ENCODE peak calls at places on chromosomes 2 and 18, in five cellular contexts. One of them, this sample, is unnamed.

GRCh38 chr18:13103366-13103765 is 112.2 kb downstream of the CEP192 start:
- DNase-seq in esophagus squamous epithelium: no peak
- DNase-seq in upper lobe of left lung: no peak
- DNase-seq in K562: no peak
- DNase-seq in spleen: no peak
- DNase-seq in this sample: no peak

GRCh38 chr2:201699384-201699783 is 940 bp upstream of the MPP4 start:
- DNase-seq in spleen: no peak
- DNase-seq in upper lobe of left lung: no peak
- DNase-seq in K562: no peak
- DNase-seq in esophagus squamous epithelium: no peak
- DNase-seq in this sample: no peak

GRCh38 chr2:47310801-47311560 is 92.0 kb upstream of the MSH2 start:
- DNase-seq in upper lobe of left lung: peak
- DNase-seq in K562: no peak
- DNase-seq in spleen: peak
- DNase-seq in esophagus squamous epithelium: no peak
- DNase-seq in this sample: no peak

GRCh38 chr18:25830787-25831186 is 259.6 kb downstream of the SS18 start:
- DNase-seq in K562: no peak
- DNase-seq in esophagus squamous epithelium: no peak
- DNase-seq in spleen: no peak
- DNase-seq in upper lobe of left lung: no peak
- DNase-seq in this sample: no peak

GRCh38 chr2:11963966-11964365 is 217.5 kb downstream of the LPIN1 start:
- DNase-seq in upper lobe of left lung: no peak
- DNase-seq in spleen: no peak
- DNase-seq in esophagus squamous epithelium: no peak
- DNase-seq in K562: no peak
- DNase-seq in this sample: no peak

GRCh38 chr2:223084873-223085272 is 32.9 kb downstream of the KCNE4 start:
- DNase-seq in spleen: no peak
- DNase-seq in K562: no peak
- DNase-seq in upper lobe of left lung: no peak
- DNase-seq in esophagus squamous epithelium: no peak
- DNase-seq in this sample: no peak

GRCh38 chr2:236941106-236941505 is 144.6 kb upstream of the COPS8 start:
- DNase-seq in K562: no peak
- DNase-seq in esophagus squamous epithelium: no peak
- DNase-seq in spleen: no peak
- DNase-seq in upper lobe of left lung: no peak
- DNase-seq in this sample: no peak

GRCh38 chr2:68195096-68195495 is 37.4 kb downstream of the PNO1 start:
- DNase-seq in spleen: no peak
- DNase-seq in esophagus squamous epithelium: no peak
- DNase-seq in upper lobe of left lung: no peak
- DNase-seq in K562: no peak
- DNase-seq in this sample: no peak

GRCh38 chr18:23503967-23504352 is 649 bp downstream of the RMC1 start:
- DNase-seq in spleen: no peak
- DNase-seq in K562: no peak
- DNase-seq in upper lobe of left lung: no peak
- DNase-seq in esophagus squamous epithelium: no peak
- DNase-seq in this sample: no peak

GRCh38 chr2:119544075-119545031 is at the start of gene CFAP221:
- DNase-seq in spleen: peak
- DNase-seq in K562: peak
- DNase-seq in esophagus squamous epithelium: no peak
- DNase-seq in upper lobe of left lung: peak
- DNase-seq in this sample: peak

GRCh38 chr2:143730155-143730949 is 601.1 kb downstream of the ARHGAP15 start:
- DNase-seq in spleen: no peak
- DNase-seq in upper lobe of left lung: no peak
- DNase-seq in K562: no peak
- DNase-seq in esophagus squamous epithelium: no peak
- DNase-seq in this sample: peak

GRCh38 chr2:60707750-60708371 is 48.2 kb upstream of the PAPOLG start:
- DNase-seq in K562: peak
- DNase-seq in upper lobe of left lung: peak
- DNase-seq in esophagus squamous epithelium: no peak
- DNase-seq in spleen: no peak
- DNase-seq in this sample: peak

GRCh38 chr2:172412996-172413492 is 14.3 kb upstream of the ITGA6 start:
- DNase-seq in upper lobe of left lung: no peak
- DNase-seq in K562: no peak
- DNase-seq in spleen: no peak
- DNase-seq in esophagus squamous epithelium: no peak
- DNase-seq in this sample: no peak

GRCh38 chr18:154151-154550 is 4.2 kb upstream of the USP14 start:
- DNase-seq in K562: no peak
- DNase-seq in upper lobe of left lung: no peak
- DNase-seq in spleen: no peak
- DNase-seq in esophagus squamous epithelium: no peak
- DNase-seq in this sample: no peak

GRCh38 chr18:3248670-3249359 is 1.2 kb downstream of the MYL12A start:
- DNase-seq in upper lobe of left lung: no peak
- DNase-seq in esophagus squamous epithelium: no peak
- DNase-seq in K562: no peak
- DNase-seq in spleen: no peak
- DNase-seq in this sample: no peak

GRCh38 chr2:222057249-222058073 is 241.3 kb downstream of the PAX3 start:
- DNase-seq in spleen: no peak
- DNase-seq in K562: peak
- DNase-seq in esophagus squamous epithelium: no peak
- DNase-seq in upper lobe of left lung: no peak
- DNase-seq in this sample: peak

GRCh38 chr18:2444201-2444875 is 127.0 kb downstream of the METTL4 start:
- DNase-seq in K562: no peak
- DNase-seq in esophagus squamous epithelium: no peak
- DNase-seq in spleen: no peak
- DNase-seq in upper lobe of left lung: no peak
- DNase-seq in this sample: no peak

GRCh38 chr2:241218131-241219029 is 29.9 kb downstream of the ANO7 start:
- DNase-seq in spleen: peak
- DNase-seq in esophagus squamous epithelium: no peak
- DNase-seq in K562: peak
- DNase-seq in upper lobe of left lung: peak
- DNase-seq in this sample: peak

GRCh38 chr2:201807452-201807980 is 1.2 kb downstream of the CDK15 start:
- DNase-seq in spleen: no peak
- DNase-seq in esophagus squamous epithelium: no peak
- DNase-seq in K562: no peak
- DNase-seq in upper lobe of left lung: no peak
- DNase-seq in this sample: no peak

GRCh38 chr18:31454066-31454708 is 6.6 kb downstream of the DSG3 start:
- DNase-seq in K562: no peak
- DNase-seq in esophagus squamous epithelium: no peak
- DNase-seq in spleen: no peak
- DNase-seq in upper lobe of left lung: no peak
- DNase-seq in this sample: no peak

DNA sequence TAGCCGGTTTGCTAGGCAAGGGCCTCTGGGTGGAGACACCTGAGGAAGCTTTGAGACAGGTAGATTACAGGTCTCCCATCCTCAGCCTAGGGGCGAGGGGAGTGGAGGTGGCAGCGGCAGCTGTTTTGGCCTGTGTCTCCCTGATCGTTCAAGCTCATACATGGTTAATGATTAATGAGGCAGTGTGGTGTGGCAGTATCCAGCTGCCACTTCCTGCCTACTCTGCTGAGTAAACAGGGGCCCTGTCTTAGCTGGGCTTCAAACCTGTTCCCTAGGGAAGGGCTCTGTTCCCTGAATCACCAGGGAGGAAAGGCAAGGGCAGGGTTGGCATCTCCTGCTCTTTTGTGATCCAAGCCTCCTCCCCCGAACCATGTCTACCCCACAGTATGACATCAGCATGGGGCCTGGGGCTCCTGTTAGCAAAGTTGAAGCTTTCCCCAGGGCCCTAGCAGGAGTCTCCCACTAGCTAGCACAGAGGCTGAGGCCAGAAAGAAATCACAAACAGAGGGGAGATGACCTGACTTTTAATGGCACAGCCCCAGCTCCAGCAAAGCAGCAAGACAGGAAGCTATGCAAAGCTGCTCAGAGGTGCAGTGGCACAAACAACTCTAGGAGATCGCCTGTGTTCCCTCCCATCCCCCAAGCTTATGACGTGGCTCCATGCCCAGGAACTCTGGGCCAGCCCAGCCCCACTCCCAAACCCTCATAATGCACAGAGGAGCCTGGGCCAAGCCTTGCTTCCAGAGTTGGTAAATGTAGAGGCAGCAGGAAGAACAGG is 3.7 kb upstream of the TUBA4B start:
- DNase-seq in spleen: peak
- DNase-seq in upper lobe of left lung: no peak
- DNase-seq in K562: no peak
- DNase-seq in esophagus squamous epithelium: no peak
- DNase-seq in this sample: no peak
- TF ChIP-seq POLR2A in spleen: peak
- TF ChIP-seq POLR2A in upper lobe of left lung: peak
- TF ChIP-seq POLR2A in K562: no peak
- TF ChIP-seq POLR2A in esophagus squamous epithelium: no peak
- TF ChIP-seq POLR2A in this sample: no peak

DNA sequence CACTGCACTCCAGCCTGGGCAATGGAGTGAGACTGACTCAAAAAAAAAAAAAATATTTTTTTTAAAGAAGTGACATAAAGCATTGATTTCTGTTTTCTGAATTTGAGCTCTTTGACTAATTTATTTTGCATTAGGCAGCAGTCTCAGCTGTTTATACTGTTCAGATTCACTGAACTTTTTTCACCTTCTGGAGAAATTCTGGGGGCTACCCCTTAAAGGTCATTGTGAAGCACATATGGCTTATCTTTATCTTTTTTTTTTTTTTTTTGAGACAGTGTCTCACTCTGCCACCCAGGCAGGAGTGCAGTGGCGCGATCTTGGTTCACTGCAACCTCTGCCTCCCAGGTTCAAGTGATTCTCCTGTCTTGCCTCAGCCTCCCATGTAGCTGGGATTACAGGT is 12.9 kb downstream of the PHLPP1 start:
- DNase-seq in K562: no peak
- DNase-seq in esophagus squamous epithelium: no peak
- DNase-seq in upper lobe of left lung: no peak
- DNase-seq in spleen: no peak
- DNase-seq in this sample: no peak
- TF ChIP-seq POLR2A in K562: no peak
- TF ChIP-seq POLR2A in esophagus squamous epithelium: no peak
- TF ChIP-seq POLR2A in upper lobe of left lung: no peak
- TF ChIP-seq POLR2A in spleen: no peak
- TF ChIP-seq POLR2A in this sample: no peak

GRCh38 chr2:230987137-230988020 is 8.5 kb upstream of the SPATA3 start:
- DNase-seq in spleen: peak
- DNase-seq in upper lobe of left lung: peak
- DNase-seq in K562: peak
- DNase-seq in esophagus squamous epithelium: peak
- DNase-seq in this sample: peak

GRCh38 chr2:230983566-230983965 is 12.4 kb upstream of the SPATA3 start:
- DNase-seq in K562: no peak
- DNase-seq in spleen: no peak
- DNase-seq in esophagus squamous epithelium: no peak
- DNase-seq in upper lobe of left lung: no peak
- DNase-seq in this sample: no peak

GRCh38 chr2:230982528-230982927 is 13.4 kb upstream of the SPATA3 start:
- DNase-seq in spleen: no peak
- DNase-seq in K562: no peak
- DNase-seq in esophagus squamous epithelium: no peak
- DNase-seq in upper lobe of left lung: no peak
- DNase-seq in this sample: no peak

GRCh38 chr2:230986520-230987136 is 9.3 kb upstream of the SPATA3 start:
- DNase-seq in esophagus squamous epithelium: no peak
- DNase-seq in K562: no peak
- DNase-seq in upper lobe of left lung: no peak
- DNase-seq in spleen: no peak
- DNase-seq in this sample: no peak

GRCh38 chr2:230985519-230986231 is 10.2 kb upstream of the SPATA3 start:
- DNase-seq in esophagus squamous epithelium: no peak
- DNase-seq in spleen: no peak
- DNase-seq in K562: no peak
- DNase-seq in upper lobe of left lung: peak
- DNase-seq in this sample: no peak
- TF ChIP-seq POLR2A in esophagus squamous epithelium: no peak
- TF ChIP-seq POLR2A in spleen: no peak
- TF ChIP-seq POLR2A in K562: no peak
- TF ChIP-seq POLR2A in upper lobe of left lung: no peak
- TF ChIP-seq POLR2A in this sample: peak

GRCh38 chr18:35983818-35984217 is 11.3 kb downstream of the RMP24 start:
- DNase-seq in spleen: no peak
- DNase-seq in K562: no peak
- DNase-seq in esophagus squamous epithelium: no peak
- DNase-seq in upper lobe of left lung: no peak
- DNase-seq in this sample: no peak
- TF ChIP-seq POLR2A in spleen: no peak
- TF ChIP-seq POLR2A in K562: no peak
- TF ChIP-seq POLR2A in esophagus squamous epithelium: no peak
- TF ChIP-seq POLR2A in upper lobe of left lung: no peak
- TF ChIP-seq POLR2A in this sample: no peak

GRCh38 chr18:80033181-80034067 is 810 bp upstream of the RBFA start:
- DNase-seq in K562: no peak
- DNase-seq in spleen: no peak
- DNase-seq in upper lobe of left lung: no peak
- DNase-seq in esophagus squamous epithelium: peak
- DNase-seq in this sample: no peak
- TF ChIP-seq POLR2A in K562: peak
- TF ChIP-seq POLR2A in spleen: no peak
- TF ChIP-seq POLR2A in upper lobe of left lung: no peak
- TF ChIP-seq POLR2A in esophagus squamous epithelium: peak
- TF ChIP-seq POLR2A in this sample: no peak

DNA sequence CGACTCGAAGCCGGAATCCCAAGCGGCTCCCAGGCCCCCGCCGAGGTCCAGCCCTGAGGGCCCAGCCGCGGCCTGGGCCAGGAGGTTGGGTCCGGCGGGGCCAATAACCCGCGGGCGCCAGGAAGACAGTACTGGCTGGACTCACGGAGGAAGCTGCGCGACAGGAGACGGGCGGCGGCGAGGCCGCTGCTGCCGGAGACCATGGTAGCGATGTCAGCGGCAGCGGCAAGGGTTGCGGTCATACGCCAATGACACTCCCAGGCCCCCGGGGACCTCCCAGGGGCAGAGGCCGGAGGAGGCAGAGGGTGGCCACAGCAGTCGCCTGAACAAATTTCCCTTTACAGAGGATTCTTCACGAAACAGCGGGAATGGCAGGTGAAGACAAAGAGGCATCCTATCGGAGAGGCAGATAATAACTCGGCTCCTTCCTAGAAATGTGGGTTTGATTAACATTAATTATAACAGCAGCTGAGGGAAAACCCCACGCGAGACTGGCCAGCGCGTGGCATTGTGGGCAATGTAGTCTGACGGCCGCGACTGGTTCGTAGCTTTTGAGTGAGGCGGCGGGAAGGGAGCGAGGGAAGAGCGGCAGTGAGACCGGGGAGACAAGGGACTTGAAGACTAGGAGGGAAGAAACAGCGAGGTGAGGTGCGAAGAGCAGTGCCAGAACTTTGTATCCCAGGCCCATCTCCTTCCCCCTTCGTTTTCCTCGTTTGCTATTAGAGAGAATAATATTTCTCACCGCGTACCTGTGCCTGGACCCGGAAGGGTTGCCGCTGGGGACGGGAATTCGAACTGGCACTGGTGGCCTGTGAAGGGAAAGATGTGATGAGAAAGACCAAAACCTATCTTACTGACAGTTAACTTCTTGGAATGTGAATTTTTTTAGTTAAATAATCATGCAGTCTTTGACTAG is at the start of gene SUCLG1:
- DNase-seq in K562: peak
- DNase-seq in upper lobe of left lung: peak
- DNase-seq in spleen: peak
- DNase-seq in esophagus squamous epithelium: peak
- DNase-seq in this sample: peak
- TF ChIP-seq POLR2A in K562: peak
- TF ChIP-seq POLR2A in upper lobe of left lung: peak
- TF ChIP-seq POLR2A in spleen: no peak
- TF ChIP-seq POLR2A in esophagus squamous epithelium: peak
- TF ChIP-seq POLR2A in this sample: peak